ENCODE peak calls at places on chromosomes 3 and 15, in four cellular contexts. One of them, this sample, is unnamed.

GRCh38 chr3:189827108-189827507 is 195.9 kb downstream of the TP63 start:
- DNase-seq in SW480: no peak
- DNase-seq in tibial artery: no peak
- DNase-seq in ascending aorta: no peak
- DNase-seq in this sample: no peak

GRCh38 chr3:143121240-143122088 is 1.9 kb downstream of the CHST2 start:
- DNase-seq in SW480: no peak
- DNase-seq in tibial artery: no peak
- DNase-seq in ascending aorta: no peak
- DNase-seq in this sample: no peak

GRCh38 chr3:120550546-120550945 is 45.6 kb upstream of the NDUFB4 start:
- DNase-seq in ascending aorta: no peak
- DNase-seq in SW480: no peak
- DNase-seq in tibial artery: no peak
- DNase-seq in this sample: no peak

GRCh38 chr15:90062023-90062728 is 40.1 kb downstream of the IDH2 start:
- DNase-seq in ascending aorta: no peak
- DNase-seq in tibial artery: no peak
- DNase-seq in SW480: peak
- DNase-seq in this sample: no peak

GRCh38 chr3:67075295-67075694 is 77.2 kb downstream of the KBTBD8 start:
- DNase-seq in ascending aorta: no peak
- DNase-seq in tibial artery: no peak
- DNase-seq in SW480: no peak
- DNase-seq in this sample: no peak

GRCh38 chr3:160400048-160400630 is 689 bp downstream of the SMC4 start:
- DNase-seq in tibial artery: peak
- DNase-seq in ascending aorta: peak
- DNase-seq in SW480: peak
- DNase-seq in this sample: no peak

GRCh38 chr3:114308830-114309229 is 15.0 kb downstream of the TIGIT start:
- DNase-seq in tibial artery: no peak
- DNase-seq in SW480: no peak
- DNase-seq in ascending aorta: no peak
- DNase-seq in this sample: no peak

GRCh38 chr3:116661196-116661595 is 48.4 kb upstream of the TUSC7 start:
- DNase-seq in ascending aorta: no peak
- DNase-seq in tibial artery: no peak
- DNase-seq in SW480: no peak
- DNase-seq in this sample: no peak

GRCh38 chr15:85128636-85129035 is 147.0 kb downstream of the PDE8A start:
- DNase-seq in ascending aorta: no peak
- DNase-seq in SW480: no peak
- DNase-seq in tibial artery: no peak
- DNase-seq in this sample: no peak

GRCh38 chr3:12886106-12886679 is 44.8 kb upstream of the RPL32 start:
- DNase-seq in ascending aorta: no peak
- DNase-seq in tibial artery: no peak
- DNase-seq in SW480: no peak
- DNase-seq in this sample: no peak

GRCh38 chr3:185308126-185308754 is 54.4 kb upstream of the EHHADH start:
- DNase-seq in ascending aorta: no peak
- DNase-seq in tibial artery: peak
- DNase-seq in SW480: peak
- DNase-seq in this sample: peak

This sample was measured in NCI-H446.